ENCODE peak calls at places on chromosomes 4 and X, in four cellular contexts. W, C, I and O are unnamed samples.

GRCh38 chr4:15714616-15715015 is 11.8 kb downstream of the BST1 start:
- DNase-seq in W (no peak), I (no peak), C (no peak), O (no peak)

GRCh38 chrX:154596290-154596929 is 11.5 kb downstream of the CTAG1A start:
- DNase-seq in I (no peak), C (no peak), W (no peak), O (no peak)

GRCh38 chr4:71944956-71945355 is 86.8 kb upstream of the NPFFR2 start:
- DNase-seq in I (no peak), W (no peak), C (no peak), O (no peak)

GRCh38 chr4:128244379-128244778 is 43.2 kb downstream of the PGRMC2 start:
- DNase-seq in W (no peak), C (no peak), I (no peak), O (no peak)

GRCh38 chrX:140710710-140711109 is 1.2 kb downstream of the LINC00632 start:
- DNase-seq in W (no peak), C (no peak), I (no peak), O (no peak)

GRCh38 chrX:19912-20571 is 261.1 kb upstream of the PLCXD1 start:
- DNase-seq in W (no peak), I (no peak), C (no peak), O (peak)

GRCh38 chrX:81377329-81377728 is 175.4 kb downstream of the SH3BGRL start:
- DNase-seq in I (no peak), C (no peak), W (no peak), O (no peak)

GRCh38 chr4:71187399-71188196 is 151.2 kb upstream of the SLC4A4 start:
- DNase-seq in W (no peak), I (peak), C (no peak), O (no peak)

GRCh38 chr4:183797445-183798248 is 107.5 kb upstream of the STOX2 start:
- DNase-seq in I (no peak), C (peak), W (no peak), O (no peak)

GRCh38 chrX:49041683-49042529 is 1.3 kb downstream of the TFE3 start:
- DNase-seq in C (no peak), W (no peak), I (no peak), O (no peak)

GRCh38 chr4:134911941-134912340 is 710.4 kb upstream of the PABPC4L start:
- DNase-seq in C (no peak), I (no peak), W (no peak), O (no peak)

GRCh38 chr4:138688531-138689181 is 326.9 kb upstream of the NOCT start:
- DNase-seq in I (no peak), C (no peak), W (no peak), O (no peak)

GRCh38 chrX:38347136-38347535 is 5.3 kb upstream of the OTC start:
- DNase-seq in C (no peak), I (no peak), W (no peak), O (no peak)

GRCh38 chr4:15612136-15612535 is 43.0 kb downstream of the FBXL5 start:
- DNase-seq in C (no peak), I (no peak), W (no peak), O (no peak)

GRCh38 chr4:13455411-13455810 is 28.7 kb downstream of the RAB28 start:
- DNase-seq in C (no peak), W (no peak), I (no peak), O (no peak)

GRCh38 chr4:137509855-137510282 is 22.4 kb downstream of the PCDH18 start:
- DNase-seq in C (no peak), W (no peak), I (no peak), O (no peak)

GRCh38 chr4:182083681-182084410 is 159.4 kb upstream of the TENM3 start:
- DNase-seq in W (no peak), I (no peak), C (no peak), O (no peak)

GRCh38 chr4:1329408-1330371 is 17.3 kb upstream of the UVSSA start:
- DNase-seq in C (no peak), W (no peak), I (peak), O (no peak)